ENCODE peak calls at places on chromosomes 13 and 19, in five cellular contexts. E is tibial nerve, O is A549, T is stomach, S is upper lobe of left lung. K is an unnamed sample. For H3K9me3, the result is how much of the 10 kb centered on the place peaks cover.

GRCh38 chr19:5166262-5166661 is 174.3 kb downstream of the PTPRS start:
- DNase-seq in O (peak), S (no peak), T (no peak), E (no peak), K (no peak)

GRCh38 chr19:5687360-5688198 is 2.5 kb upstream of the RPL36 start:
- DNase-seq in T (no peak), O (no peak), S (peak), E (no peak), K (no peak)

GRCh38 chr19:3723883-3724282 is 15.7 kb downstream of the TJP3 start:
- DNase-seq in T (no peak), O (no peak), E (no peak), S (no peak), K (no peak)

GRCh38 chr13:21233086-21233485 is 56.6 kb downstream of the MRPL57 start:
- DNase-seq in O (no peak), S (no peak), E (no peak), T (no peak), K (no peak)

GRCh38 chr19:13920940-13921744 is 15.1 kb downstream of the CC2D1A start:
- DNase-seq in T (no peak), S (no peak), E (peak), O (peak), K (no peak)

GRCh38 chr19:443005-443404 is 17.8 kb downstream of the SHC2 start:
- DNase-seq in O (no peak), S (no peak), E (no peak), T (no peak), K (no peak)

GRCh38 chr13:110399801-110400200 is 92.7 kb downstream of the COL4A2 start:
- DNase-seq in S (no peak), T (no peak), E (no peak), O (no peak), K (no peak)

GRCh38 chr19:18848860-18849661 is 17.3 kb downstream of the UPF1 start:
- DNase-seq in T (no peak), E (peak), S (peak), O (no peak), K (peak)

GRCh38 chr19:38650911-38651584 is 3.6 kb downstream of the ACTN4 start:
- DNase-seq in O (no peak), T (no peak), S (no peak), E (peak), K (no peak)

GRCh38 chr19:43562698-43563241 is 12.6 kb downstream of the XRCC1 start:
- DNase-seq in S (peak), E (peak), T (peak), O (no peak), K (peak)

GRCh38 chr19:5127710-5128109 is 158.8 kb downstream of the KDM4B start:
- DNase-seq in T (no peak), E (no peak), O (no peak), S (peak), K (no peak)

GRCh38 chr13:72255908-72256307 is 388.9 kb upstream of the DACH1 start:
- DNase-seq in S (no peak), E (no peak), O (no peak), T (no peak), K (peak)

GRCh38 chr13:103799028-103799427 is 732.8 kb upstream of the SLC10A2 start:
- DNase-seq in T (no peak), E (no peak), S (no peak), O (no peak), K (no peak)

GRCh38 chr13:44108345-44108858 is 228.7 kb downstream of the LACC1 start:
- DNase-seq in T (peak), O (peak), E (no peak), S (no peak), K (peak)

GRCh38 chr13:21871302-21871862 is 200.5 kb downstream of the FGF9 start:
- DNase-seq in O (no peak), S (no peak), E (no peak), T (no peak), K (no peak)

GRCh38 chr19:5487222-5487621 is 32.0 kb downstream of the ZNRF4 start:
- DNase-seq in E (no peak), O (no peak), T (no peak), S (no peak), K (no peak)

GRCh38 chr13:29503041-29503837 is 92.2 kb downstream of the SLC7A1 start:
- DNase-seq in O (no peak), T (no peak), E (no peak), S (no peak), K (no peak)

GRCh38 chr13:35812730-35813129 is 318.5 kb downstream of the DCLK1 start:
- DNase-seq in E (no peak), S (no peak), T (no peak), O (no peak), K (no peak)

GRCh38 chr19:51247972-51248371 is 2.9 kb upstream of the SIGLECL1 start:
- DNase-seq in S (no peak), T (no peak), O (no peak), E (no peak), K (no peak)

GRCh38 chr13:89737051-89737450 is 1610.4 kb upstream of the MIR17HG start:
- DNase-seq in E (no peak), O (no peak), S (no peak), T (no peak), K (no peak)

GRCh38 chr13:28071424-28071823 is 29.0 kb downstream of the FLT3 start:
- DNase-seq in O (no peak), T (no peak), E (no peak), S (no peak), K (no peak)

DNA sequence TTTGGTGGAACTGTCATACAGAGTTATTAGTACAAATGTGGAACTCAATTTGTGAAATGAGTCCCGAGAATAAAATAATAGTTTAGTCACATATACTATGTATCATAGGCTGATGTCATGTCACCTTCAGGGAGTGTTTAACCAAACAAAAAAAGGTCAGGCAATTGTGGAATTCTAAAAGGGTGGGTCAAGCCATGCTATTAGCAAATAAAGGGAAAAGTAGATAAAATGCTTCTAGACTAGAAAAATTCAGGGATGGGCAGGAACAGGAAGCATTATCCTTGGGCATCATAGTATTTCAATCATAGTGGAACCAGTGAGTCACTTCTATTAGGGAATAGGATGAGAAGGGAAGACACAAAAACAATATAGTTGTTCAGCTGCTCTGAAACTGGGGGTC is 248.5 kb upstream of the SLITRK1 start:
- DNase-seq in E (no peak), O (no peak), T (no peak), S (no peak), K (no peak)
- H3K9me3 ChIP-seq in E (under half), O (under half), T (under half), S (under half), K (under half)

DNA sequence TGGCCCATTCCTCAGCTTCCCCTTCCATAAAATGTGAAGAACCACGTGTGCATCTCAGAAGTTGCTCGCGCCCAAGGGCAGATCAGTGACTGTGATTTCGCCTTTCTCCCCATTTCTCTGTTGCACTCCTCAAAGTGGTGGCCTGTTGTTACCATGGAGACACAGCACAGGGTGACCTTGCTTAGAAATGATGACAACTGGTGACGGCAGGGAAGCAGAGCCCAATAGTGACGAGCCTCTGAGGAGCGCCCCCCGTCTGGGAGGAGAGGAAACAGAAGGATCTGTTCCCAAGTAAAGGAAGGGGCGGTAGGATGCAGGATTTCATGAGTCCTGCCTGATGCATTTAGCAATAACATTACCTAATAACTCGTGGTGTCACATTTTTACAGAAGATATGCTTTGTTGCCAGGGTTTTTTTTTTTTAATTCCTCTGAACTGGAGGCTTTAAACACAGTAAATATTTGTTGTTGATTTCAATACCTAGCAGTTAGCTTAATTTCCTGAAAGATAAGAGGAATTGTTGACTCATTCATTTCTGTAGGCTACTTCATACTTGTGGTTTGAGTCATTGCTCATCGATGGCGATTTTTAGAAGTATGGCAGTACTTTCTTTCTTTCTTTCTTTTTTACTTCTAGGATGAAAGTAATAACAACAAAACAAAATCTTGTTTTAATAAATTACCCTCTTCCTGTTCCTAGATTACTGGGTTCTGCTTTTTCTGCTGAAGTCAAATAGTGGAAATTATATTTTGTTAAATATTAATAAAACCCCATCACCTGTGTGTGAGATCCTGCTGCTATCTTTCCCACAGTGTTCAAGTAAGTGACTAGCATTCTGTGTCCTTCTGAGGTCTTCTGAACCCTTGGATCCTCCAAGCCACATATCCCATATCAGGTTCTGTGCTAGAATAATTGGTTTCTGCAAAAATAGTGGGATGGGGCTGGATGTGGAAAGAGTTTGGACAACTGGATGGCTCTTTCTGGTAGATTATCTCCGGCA is 36.0 kb downstream of the MBNL2 start:
- DNase-seq in O (peak), T (no peak), S (no peak), E (peak), K (no peak)
- TF ChIP-seq EP300 in O (peak), T (peak), S (peak), E (peak), K (no peak)

DNA sequence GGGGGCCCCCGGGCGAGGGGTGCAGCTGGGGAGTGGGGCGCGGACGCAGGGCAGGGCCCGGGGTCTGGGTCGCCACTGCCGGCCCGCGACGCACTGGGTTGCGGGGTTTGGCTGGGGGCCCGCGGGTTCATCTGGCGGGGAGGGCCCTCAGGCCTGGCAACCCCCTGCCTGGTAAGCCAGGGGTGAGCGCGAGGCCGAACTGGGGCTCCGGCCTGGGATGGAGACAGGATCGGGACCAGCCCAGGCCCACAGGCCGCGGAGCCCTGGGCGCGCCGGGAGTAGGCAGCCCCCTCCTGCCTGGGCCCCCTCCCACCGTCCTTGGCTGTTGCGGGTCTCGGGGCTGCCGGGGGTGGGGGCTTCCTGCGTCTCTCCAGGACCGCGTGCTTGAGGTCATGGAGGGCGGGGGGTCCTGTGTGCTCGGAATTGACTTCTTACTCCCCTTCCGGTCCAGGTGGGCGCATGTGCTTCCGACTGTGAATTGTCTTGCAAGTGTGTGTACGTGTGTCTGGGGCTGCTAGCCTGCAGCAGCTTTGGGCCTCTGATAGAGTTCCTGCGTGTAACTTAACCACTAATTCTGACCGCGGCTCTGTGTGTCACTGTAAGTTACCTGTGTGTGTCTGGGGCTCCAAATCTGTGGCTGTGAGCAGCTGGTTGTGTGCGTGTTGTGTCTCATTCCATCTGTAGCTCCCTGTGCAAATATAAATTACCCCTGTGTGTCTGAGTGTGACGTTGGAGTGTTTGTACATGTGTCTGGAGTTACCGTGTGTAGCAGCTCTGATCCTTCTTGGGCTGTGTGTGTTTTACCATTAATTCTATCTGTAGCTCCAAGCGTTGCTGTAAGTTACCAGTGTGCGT is 751 bp downstream of the GRAMD1A start:
- DNase-seq in O (peak), T (no peak), E (no peak), S (peak), K (peak)
- H3K9me3 ChIP-seq in O (under half), T (under half), E (under half), S (under half), K (under half)

DNA sequence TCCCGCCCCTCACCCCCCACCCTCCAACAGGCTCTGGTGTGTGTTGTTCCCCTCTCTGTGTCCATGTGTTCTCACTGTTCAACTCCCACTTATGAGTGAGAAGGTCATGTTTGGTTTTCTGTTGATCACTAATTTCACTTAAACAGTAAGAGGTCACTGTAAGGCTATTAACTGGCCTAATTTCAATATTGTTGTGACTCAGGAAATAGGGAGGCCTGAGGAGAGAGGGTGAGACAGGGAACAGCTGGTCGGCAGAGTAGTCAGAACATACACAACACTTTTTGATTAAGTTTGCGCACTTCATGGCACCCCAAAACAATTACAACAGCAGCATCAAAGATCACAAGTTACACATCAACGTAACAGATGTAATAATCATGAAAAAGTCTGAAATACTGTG is 15.5 kb downstream of the TUBGCP3 start:
- DNase-seq in T (no peak), O (no peak), E (no peak), S (no peak), K (no peak)
- TF ChIP-seq EP300 in T (no peak), O (no peak), E (no peak), S (no peak), K (no peak)